ENCODE peak calls at places on chromosomes 13 and 19, in four cellular contexts. G is HepG2, Q is K562, S is GM12878. Z is an unnamed sample.
A peak's percentile ranks its signal among the peaks of the same experiment; 100 is the strongest.

GRCh38 chr13:87554045-87554444 is 117.1 kb upstream of the SLITRK5 start:
- DNase-seq in Q (no peak), G (no peak), S (no peak), Z (no peak)

GRCh38 chr13:37306778-37307544 is 201.5 kb upstream of the CSNK1A1L start:
- DNase-seq in S (no peak), G (no peak), Q (no peak), Z (no peak)

GRCh38 chr13:50152655-50153309 is 137.5 kb downstream of the KCNRG start:
- DNase-seq in Q (no peak), S (no peak), G (no peak), Z (no peak)

GRCh38 chr13:99220199-99220931 is 19.7 kb downstream of the UBAC2 start:
- DNase-seq in G (no peak), S (no peak), Q (no peak), Z (no peak)

GRCh38 chr19:8194528-8195275 is 14.5 kb upstream of the CERS4 start:
- DNase-seq in G (no peak), Q (no peak), S (no peak), Z (no peak)

GRCh38 chr19:51158474-51159129 is 16.5 kb downstream of the SIGLEC7 start:
- DNase-seq in S (no peak), G (peak; percentile 42), Q (peak; percentile 79), Z (peak; percentile 57)

GRCh38 chr13:97548736-97549135 is 114.8 kb downstream of the RAP2A start:
- DNase-seq in S (no peak), G (no peak), Q (no peak), Z (no peak)

GRCh38 chr13:20939662-20940061 is 37.1 kb upstream of the XPO4 start:
- DNase-seq in S (no peak), Q (no peak), G (no peak), Z (no peak)

GRCh38 chr19:704447-704741 is 4.3 kb upstream of the PALM start:
- DNase-seq in S (no peak), G (no peak), Q (no peak), Z (no peak)

GRCh38 chr19:44808463-44809371 is at the start of gene BCAM:
- DNase-seq in G (peak; percentile 65), Q (peak; percentile 98), S (no peak), Z (peak; percentile 79)

GRCh38 chr19:41904118-41904870 is 21.3 kb downstream of the ARHGEF1 start:
- DNase-seq in Q (no peak), S (no peak), G (peak; percentile 92), Z (no peak)

GRCh38 chr13:106156468-106156867 is 379.0 kb downstream of the EFNB2 start:
- DNase-seq in S (no peak), Q (no peak), G (no peak), Z (no peak)

GRCh38 chr13:98353750-98354149 is 176.7 kb upstream of the RNF113B start:
- DNase-seq in Q (no peak), G (no peak), S (no peak), Z (no peak)

DNA sequence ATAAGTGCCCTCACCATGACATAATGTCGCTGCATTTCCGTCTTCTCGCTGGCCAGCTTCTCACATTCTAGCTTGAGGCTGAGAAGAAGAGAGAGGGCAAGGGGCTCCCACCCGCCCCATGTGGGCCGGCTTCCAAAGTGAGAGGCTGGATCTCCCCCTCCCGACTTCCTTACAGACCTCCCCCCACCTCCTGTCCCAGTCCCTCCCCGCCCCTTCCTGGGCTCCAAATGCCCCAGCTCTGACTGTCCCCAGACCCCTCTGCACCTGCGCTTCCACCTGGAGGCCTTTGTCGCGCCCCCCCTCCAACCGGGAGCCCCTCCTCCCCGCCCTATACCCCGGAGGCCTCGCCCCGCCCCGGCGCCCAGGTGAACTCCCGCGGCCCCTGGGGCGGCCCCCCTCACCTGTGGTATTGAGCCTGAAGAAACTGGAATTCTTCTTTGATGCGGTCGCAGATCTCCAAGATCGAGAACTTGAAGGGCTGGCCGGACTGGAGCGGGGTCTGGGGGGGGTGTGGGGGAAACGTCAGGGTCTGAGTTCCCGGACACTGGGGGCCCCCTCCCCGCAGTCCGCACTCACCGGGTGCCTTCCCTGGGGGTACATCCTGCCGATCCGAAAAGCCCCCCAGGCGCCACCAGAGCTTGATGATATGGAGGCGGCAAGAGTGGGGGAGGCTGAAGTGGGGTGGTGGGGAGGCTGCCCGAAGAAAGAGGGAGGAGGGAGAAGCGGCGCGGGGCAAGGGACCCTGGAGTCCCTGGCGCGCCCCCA is 593 bp downstream of the TLE2 start:
- DNase-seq in S (no peak), G (no peak), Q (no peak), Z (no peak)
- TF ChIP-seq SP1 in S (no peak), G (no peak), Q (no peak), Z (no peak)

GRCh38 chr19:2680808-2681207 is 21.7 kb downstream of the GNG7 start:
- DNase-seq in S (peak; percentile 81), G (no peak), Q (no peak), Z (no peak)
- TF ChIP-seq TARDBP in S (no peak), G (no peak), Q (no peak), Z (no peak)

DNA sequence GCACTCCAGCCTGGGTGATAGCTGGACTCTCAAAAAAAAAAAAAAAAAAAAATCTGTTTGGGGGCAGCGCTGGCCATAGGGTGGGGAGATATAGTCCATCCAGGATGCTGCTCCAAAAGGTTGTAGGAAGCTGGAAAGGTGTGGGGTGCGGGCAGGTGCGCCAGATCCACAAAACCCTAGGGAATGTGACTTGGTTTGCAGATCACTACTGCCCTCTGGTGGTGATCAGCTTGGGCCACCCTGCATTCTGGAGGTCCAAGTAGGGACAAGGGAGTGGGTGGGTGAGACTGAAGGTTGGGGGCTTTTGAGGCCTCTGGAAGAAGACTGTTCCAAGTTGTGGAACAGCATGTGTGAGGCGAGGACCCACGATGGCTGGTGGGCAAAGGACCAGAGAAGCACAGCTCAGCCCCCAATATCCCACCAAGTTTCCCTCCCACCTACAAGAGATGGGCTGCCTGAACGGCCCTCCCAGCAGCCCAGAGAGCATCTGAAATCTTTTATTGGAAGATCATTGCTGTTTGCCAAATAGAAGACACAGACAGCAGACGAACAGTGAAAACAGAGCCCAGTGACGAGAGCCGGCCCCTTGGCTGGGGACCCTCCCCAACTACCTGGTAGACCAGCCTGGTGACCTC is 10.4 kb upstream of the TYK2 start:
- DNase-seq in S (no peak), G (peak; percentile 64), Q (peak; percentile 66), Z (peak; percentile 76)
- TF ChIP-seq SP1 in S (no peak), G (no peak), Q (no peak), Z (no peak)

GRCh38 chr13:42047561-42048322 is 706 bp upstream of the DGKH start:
- DNase-seq in S (peak; percentile 8), G (no peak), Q (peak; percentile 35), Z (peak; percentile 44)
- TF ChIP-seq TARDBP in S (no peak), G (no peak), Q (no peak), Z (no peak)

DNA sequence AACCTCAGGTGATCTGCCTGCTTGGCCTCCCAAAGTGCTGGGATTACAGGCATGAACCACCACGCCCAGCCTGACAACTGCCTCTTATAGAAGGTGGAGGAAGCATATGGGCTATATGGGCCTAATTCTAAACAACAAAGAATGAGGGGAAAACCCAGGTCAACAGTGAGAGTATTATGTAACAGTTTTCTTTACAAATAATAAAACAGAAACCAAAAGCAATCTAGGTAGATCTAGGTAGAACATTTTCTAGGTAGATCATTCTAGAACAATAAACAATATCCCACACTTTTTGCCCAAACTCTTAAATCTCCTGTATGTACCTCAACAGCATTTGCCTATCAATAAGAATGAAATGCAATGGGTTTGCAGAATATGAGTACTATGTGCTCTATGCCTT is 267.4 kb downstream of the ABCC4 start:
- DNase-seq in S (no peak), G (no peak), Q (no peak), Z (no peak)
- TF ChIP-seq SP1 in S (no peak), G (no peak), Q (no peak), Z (no peak)

Z was measured in HEK293T.